ENCODE peak calls at places on chromosomes 3 and 15, in four cellular contexts. Y is IMR-90, S is AG09309, E is ascending aorta. D is an unnamed sample.

GRCh38 chr3:194112120-194113106 is 23.5 kb upstream of the HES1 start:
- DNase-seq in Y (no peak), S (no peak), E (no peak), D (no peak)

GRCh38 chr15:68372291-68372811 is 59.6 kb downstream of the ITGA11 start:
- DNase-seq in Y (no peak), S (no peak), E (peak; percentile 60), D (peak; percentile 57)

GRCh38 chr15:89777073-89777820 is 1.1 kb downstream of the MESP2 start:
- DNase-seq in Y (no peak), S (no peak), E (no peak), D (no peak)

GRCh38 chr15:101497484-101498034 is 8.1 kb upstream of the PCSK6 start:
- DNase-seq in Y (no peak), S (no peak), E (peak; percentile 47), D (no peak)

GRCh38 chr3:157452097-157452496 is 15.4 kb downstream of the PTX3 start:
- DNase-seq in Y (no peak), S (no peak), E (no peak), D (peak; percentile 11)

GRCh38 chr15:83287541-83288027 is 3.1 kb upstream of the BNC1 start:
- DNase-seq in Y (peak; percentile 98), S (peak; percentile 96), E (no peak), D (peak; percentile 97)

GRCh38 chr3:73473578-73474448 is 150.9 kb downstream of the PDZRN3 start:
- DNase-seq in Y (no peak), S (no peak), E (no peak), D (no peak)

GRCh38 chr3:49173116-49173791 is 1.9 kb downstream of the KLHDC8B start:
- DNase-seq in Y (no peak), S (no peak), E (no peak), D (no peak)

GRCh38 chr3:188208751-188209433 is 54.9 kb downstream of the LPP start:
- DNase-seq in Y (peak; percentile 83), S (no peak), E (no peak), D (peak; percentile 31)

GRCh38 chr3:62493116-62493801 is 119.9 kb upstream of the FEZF2 start:
- DNase-seq in Y (no peak), S (no peak), E (no peak), D (no peak)

GRCh38 chr15:59340325-59340724 is 32.3 kb downstream of the MYO1E start:
- DNase-seq in Y (peak; percentile 37), S (no peak), E (no peak), D (no peak)

GRCh38 chr3:124760601-124761000 is 30.3 kb downstream of the UMPS start:
- DNase-seq in Y (peak; percentile 75), S (no peak), E (no peak), D (peak; percentile 66)

GRCh38 chr3:81349941-81350340 is 411.5 kb downstream of the GBE1 start:
- DNase-seq in Y (no peak), S (no peak), E (no peak), D (no peak)

GRCh38 chr15:38042707-38043445 is 108.4 kb downstream of the TMCO5A start:
- DNase-seq in Y (no peak), S (no peak), E (no peak), D (no peak)

GRCh38 chr3:160973067-160973466 is 132.1 kb downstream of the B3GALNT1 start:
- DNase-seq in Y (no peak), S (no peak), E (no peak), D (no peak)

GRCh38 chr15:31598620-31599019 is 272.0 kb downstream of the KLF13 start:
- DNase-seq in Y (peak; percentile 36), S (no peak), E (no peak), D (no peak)

GRCh38 chr3:45635475-45636256 is 41.1 kb downstream of the LIMD1 start:
- DNase-seq in Y (peak; percentile 81), S (peak; percentile 69), E (no peak), D (peak; percentile 91)

GRCh38 chr3:122578110-122578740 is 775 bp downstream of the PARP15 start:
- DNase-seq in Y (no peak), S (no peak), E (no peak), D (no peak)

GRCh38 chr3:9862391-9863235 is 17.4 kb downstream of the CIDEC start:
- DNase-seq in Y (no peak), S (no peak), E (peak; percentile 69), D (peak; percentile 64)

GRCh38 chr3:140752499-140752898 is 74.6 kb downstream of the TRIM42 start:
- DNase-seq in Y (no peak), S (no peak), E (no peak), D (no peak)

GRCh38 chr3:191499307-191500125 is 38.6 kb downstream of the PYDC2 start:
- DNase-seq in Y (peak; percentile 16), S (peak; percentile 7), E (no peak), D (peak; percentile 29)

GRCh38 chr3:89108154-89108553 is 733 bp downstream of the EPHA3 start:
- DNase-seq in Y (no peak), S (no peak), E (no peak), D (no peak)

GRCh38 chr3:71360694-71361093 is 222.8 kb downstream of the FOXP1 start:
- DNase-seq in Y (no peak), S (no peak), E (no peak), D (no peak)

GRCh38 chr3:172546628-172547214 is 23.5 kb upstream of the TNFSF10 start:
- DNase-seq in Y (no peak), S (no peak), E (no peak), D (no peak)
- TF ChIP-seq CTCF in Y (no peak), S (no peak), E (no peak), D (no peak)

DNA sequence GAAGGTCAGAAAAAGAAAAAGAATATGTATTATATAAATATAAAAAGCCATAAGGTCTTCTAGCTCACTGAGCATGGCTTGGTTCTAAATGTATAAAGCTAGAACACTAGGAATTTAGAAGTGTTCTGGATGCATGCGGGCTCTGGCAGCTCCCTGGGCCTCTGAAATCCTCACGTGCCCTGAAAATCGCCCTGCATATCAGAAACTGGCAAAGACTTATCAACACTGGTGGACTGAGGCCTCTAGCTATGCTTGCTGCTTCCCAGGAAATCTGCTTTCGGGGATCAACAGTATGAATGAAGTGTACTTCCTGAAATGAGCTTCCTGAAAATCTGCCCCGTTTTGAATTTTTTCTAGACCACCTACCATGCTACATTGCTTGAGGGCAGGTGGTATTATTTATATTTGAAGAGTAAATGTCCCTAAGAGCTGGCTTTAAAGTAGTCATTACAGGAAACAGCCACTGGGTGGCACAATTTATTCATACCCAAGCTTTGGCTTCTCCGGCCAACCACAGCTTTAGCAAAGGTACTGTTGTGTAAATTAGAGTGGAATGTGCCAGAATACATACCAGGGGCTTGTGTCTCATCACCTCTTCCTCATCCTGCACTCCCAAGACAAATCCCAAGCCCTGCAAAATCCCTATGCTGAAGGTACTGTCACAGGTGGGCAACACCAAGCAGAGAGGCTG is 17.7 kb downstream of the CRTAP start:
- DNase-seq in Y (peak; percentile 70), S (no peak), E (no peak), D (peak; percentile 84)
- TF ChIP-seq CTCF in Y (peak; percentile 83), S (peak; percentile 65), E (peak; percentile 75), D (peak; percentile 61)

GRCh38 chr3:195891431-195892104 is 16.8 kb downstream of the TNK2 start:
- DNase-seq in Y (no peak), S (no peak), E (no peak), D (no peak)
- TF ChIP-seq CTCF in Y (no peak), S (no peak), E (no peak), D (no peak)

GRCh38 chr3:78076379-78076778 is 1036.5 kb downstream of the ROBO2 start:
- DNase-seq in Y (no peak), S (no peak), E (no peak), D (peak; percentile 13)
- TF ChIP-seq CTCF in Y (no peak), S (no peak), E (no peak), D (no peak)

D was measured in cardiac fibroblast.